ENCODE peak calls at places on chromosome 3, in seven cellular contexts. One of them, this sample, is unnamed.

GRCh38 chr3:72892870-72893269 is 5.0 kb downstream of the GXYLT2 start:
- DNase-seq in hepatocyte: no peak
- DNase-seq in colonic mucosa: peak
- DNase-seq in GM20000: no peak
- DNase-seq in Right ventricle myocardium inferior: no peak
- DNase-seq in left colon: no peak
- DNase-seq in Kasumi-1: no peak
- DNase-seq in this sample: no peak

GRCh38 chr3:24607281-24607680 is 112.6 kb upstream of the THRB start:
- DNase-seq in Right ventricle myocardium inferior: no peak
- DNase-seq in left colon: no peak
- DNase-seq in GM20000: no peak
- DNase-seq in Kasumi-1: no peak
- DNase-seq in hepatocyte: no peak
- DNase-seq in colonic mucosa: no peak
- DNase-seq in this sample: no peak

GRCh38 chr3:56291953-56292352 is 176.3 kb downstream of the ERC2 start:
- DNase-seq in Right ventricle myocardium inferior: no peak
- DNase-seq in GM20000: no peak
- DNase-seq in left colon: no peak
- DNase-seq in Kasumi-1: no peak
- DNase-seq in colonic mucosa: no peak
- DNase-seq in hepatocyte: no peak
- DNase-seq in this sample: no peak

GRCh38 chr3:126340943-126341754 is 16.1 kb downstream of the KLF15 start:
- DNase-seq in hepatocyte: no peak
- DNase-seq in Right ventricle myocardium inferior: no peak
- DNase-seq in Kasumi-1: no peak
- DNase-seq in colonic mucosa: no peak
- DNase-seq in left colon: no peak
- DNase-seq in GM20000: no peak
- DNase-seq in this sample: no peak

GRCh38 chr3:167241048-167241845 is 138.8 kb downstream of the ZBBX start:
- DNase-seq in GM20000: no peak
- DNase-seq in left colon: no peak
- DNase-seq in colonic mucosa: no peak
- DNase-seq in Kasumi-1: no peak
- DNase-seq in Right ventricle myocardium inferior: no peak
- DNase-seq in hepatocyte: no peak
- DNase-seq in this sample: no peak

GRCh38 chr3:51501833-51502561 is 2.2 kb upstream of the DCAF1 start:
- DNase-seq in Right ventricle myocardium inferior: peak
- DNase-seq in hepatocyte: peak
- DNase-seq in left colon: peak
- DNase-seq in colonic mucosa: peak
- DNase-seq in GM20000: peak
- DNase-seq in Kasumi-1: peak
- DNase-seq in this sample: peak

GRCh38 chr3:127049390-127049789 is 66.5 kb downstream of the PLXNA1 start:
- DNase-seq in Kasumi-1: no peak
- DNase-seq in GM20000: no peak
- DNase-seq in colonic mucosa: no peak
- DNase-seq in Right ventricle myocardium inferior: no peak
- DNase-seq in hepatocyte: no peak
- DNase-seq in left colon: no peak
- DNase-seq in this sample: no peak

GRCh38 chr3:120795959-120796358 is 53.4 kb downstream of the GTF2E1 start:
- DNase-seq in Kasumi-1: no peak
- DNase-seq in GM20000: no peak
- DNase-seq in Right ventricle myocardium inferior: no peak
- DNase-seq in colonic mucosa: peak
- DNase-seq in hepatocyte: no peak
- DNase-seq in left colon: peak
- DNase-seq in this sample: no peak

GRCh38 chr3:106204160-106204868 is 335.5 kb upstream of the CBLB start:
- DNase-seq in left colon: no peak
- DNase-seq in GM20000: no peak
- DNase-seq in colonic mucosa: no peak
- DNase-seq in Right ventricle myocardium inferior: no peak
- DNase-seq in hepatocyte: no peak
- DNase-seq in Kasumi-1: no peak
- DNase-seq in this sample: no peak

GRCh38 chr3:171462224-171462623 is 2.0 kb upstream of the TNIK start:
- DNase-seq in Right ventricle myocardium inferior: no peak
- DNase-seq in colonic mucosa: no peak
- DNase-seq in Kasumi-1: no peak
- DNase-seq in GM20000: peak
- DNase-seq in hepatocyte: no peak
- DNase-seq in left colon: no peak
- DNase-seq in this sample: no peak

GRCh38 chr3:158792709-158793108 is 9.1 kb upstream of the MFSD1 start:
- DNase-seq in left colon: no peak
- DNase-seq in GM20000: no peak
- DNase-seq in Kasumi-1: no peak
- DNase-seq in colonic mucosa: no peak
- DNase-seq in hepatocyte: peak
- DNase-seq in Right ventricle myocardium inferior: no peak
- DNase-seq in this sample: peak

This sample was measured in hepatic stellate cell.